ENCODE peak calls at places on chromosomes 5 and 9, in ten cellular contexts. I is A549, U is heart left ventricle, H is HCT116, D is stomach, M is spleen, O is right lobe of liver, G is sigmoid colon, E is IMR-90, Q is body of pancreas. V is an unnamed sample. For H3K9me3, the result is how much of the 10 kb centered on the place peaks cover.

GRCh38 chr9:127905788-127906191 is 6.4 kb upstream of the ST6GALNAC6 start:
- DNase-seq in I (no peak), U (no peak), H (no peak), D (no peak), M (peak), O (no peak), G (no peak), E (no peak), Q (no peak), V (no peak)

GRCh38 chr5:113115956-113116355 is 139.4 kb downstream of the DCP2 start:
- DNase-seq in I (no peak), U (no peak), H (no peak), D (no peak), M (no peak), O (no peak), G (no peak), E (no peak), Q (no peak), V (no peak)

GRCh38 chr5:81908771-81909170 is 63.1 kb upstream of the ATG10 start:
- DNase-seq in I (no peak), U (no peak), H (no peak), D (no peak), M (no peak), O (no peak), G (no peak), E (no peak), Q (no peak), V (no peak)

GRCh38 chr9:133968428-133968827 is 23.7 kb downstream of the VAV2 start:
- DNase-seq in I (no peak), U (no peak), H (no peak), D (no peak), M (peak), O (peak), G (no peak), E (no peak), Q (no peak), V (no peak)

GRCh38 chr5:53478411-53479044 is 1.9 kb upstream of the FST start:
- DNase-seq in I (peak), U (peak), H (peak), D (peak), M (peak), O (peak), G (no peak), E (peak), Q (peak), V (peak)

GRCh38 chr9:131484051-131484445 is 18.7 kb upstream of the POMT1 start:
- DNase-seq in I (no peak), U (no peak), H (no peak), D (no peak), M (peak), O (no peak), G (no peak), E (no peak), Q (no peak), V (no peak)

GRCh38 chr5:121918238-121918637 is 43.5 kb upstream of the SRFBP1 start:
- DNase-seq in I (no peak), U (no peak), H (no peak), D (no peak), M (no peak), O (no peak), G (no peak), E (no peak), Q (no peak), V (no peak)

GRCh38 chr5:1570975-1571374 is 47.2 kb upstream of the LPCAT1 start:
- DNase-seq in I (no peak), U (no peak), H (no peak), D (no peak), M (no peak), O (no peak), G (no peak), E (no peak), Q (no peak), V (no peak)

GRCh38 chr5:142621227-142621626 is 64.7 kb downstream of the FGF1 start:
- DNase-seq in I (no peak), U (no peak), H (no peak), D (no peak), M (no peak), O (no peak), G (no peak), E (peak), Q (no peak), V (no peak)

GRCh38 chr5:126477281-126477680 is 54.1 kb downstream of the GRAMD2B start:
- DNase-seq in I (no peak), U (no peak), H (no peak), D (no peak), M (no peak), O (no peak), G (no peak), E (peak), Q (no peak), V (no peak)

GRCh38 chr9:83708515-83709158 is 879 bp upstream of the UBQLN1 start:
- DNase-seq in I (peak), U (peak), H (peak), D (peak), M (peak), O (peak), G (peak), E (peak), Q (peak), V (peak)

GRCh38 chr5:65198777-65199120 is 283.0 kb downstream of the ADAMTS6 start:
- DNase-seq in I (peak), U (no peak), H (no peak), D (no peak), M (no peak), O (no peak), G (no peak), E (peak), Q (no peak), V (no peak)
- TF ChIP-seq POLR2A in I (no peak), U (no peak), H (no peak), D (no peak), M (no peak), O (no peak), G (no peak), E (no peak), Q (no peak), V (no peak)

DNA sequence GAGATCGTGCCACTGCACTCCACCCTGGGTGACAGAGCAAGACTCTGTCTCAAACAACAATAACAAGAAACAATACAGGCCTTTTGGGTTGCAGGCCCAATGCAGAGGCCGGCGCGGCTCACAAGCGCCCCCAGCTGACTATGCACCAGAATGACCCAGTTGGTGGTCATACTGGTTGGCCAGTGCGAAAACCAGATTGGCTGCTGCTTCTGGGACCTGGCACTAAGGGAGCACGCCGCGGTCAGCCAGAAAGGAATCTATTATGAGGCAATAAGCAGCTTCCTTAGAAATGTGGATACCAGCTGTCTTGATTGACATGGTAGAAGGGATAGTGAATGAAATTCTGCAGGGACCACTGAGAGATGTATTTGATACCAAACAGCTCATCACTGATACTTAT is 35.0 kb downstream of the RANBP17 start:
- DNase-seq in I (no peak), U (no peak), H (no peak), D (peak), M (peak), O (no peak), G (no peak), E (peak), Q (peak), V (no peak)
- TF ChIP-seq CTCF in I (no peak), U (peak), H (peak), D (no peak), M (no peak), O (peak), G (no peak), E (peak), Q (peak), V (no peak)

GRCh38 chr5:180271205-180271604 is 20.7 kb downstream of the MAPK9 start:
- DNase-seq in I (no peak), U (no peak), H (no peak), D (no peak), M (no peak), O (no peak), G (no peak), E (no peak), Q (no peak), V (no peak)

DNA sequence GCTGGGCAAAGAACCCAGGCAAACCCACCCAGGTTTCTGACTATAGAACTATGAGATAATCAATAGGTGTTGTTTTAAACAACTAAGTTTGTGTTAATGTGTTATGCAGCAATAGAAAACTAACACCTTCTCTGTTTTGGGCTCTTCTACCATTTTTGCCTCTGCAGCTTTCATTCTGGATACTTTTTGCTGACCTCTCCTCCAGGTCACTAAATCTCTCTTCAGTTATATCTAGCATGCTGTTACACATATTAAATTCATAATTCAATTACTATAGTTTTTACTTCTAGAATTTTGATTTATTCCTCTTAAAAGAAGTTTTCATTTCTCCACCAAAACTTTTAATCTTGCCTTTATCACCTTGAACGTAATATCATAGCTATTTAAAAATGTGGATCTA is 17.2 kb downstream of the MAPK9 start:
- DNase-seq in I (no peak), U (no peak), H (no peak), D (no peak), M (no peak), O (no peak), G (no peak), E (no peak), Q (no peak), V (no peak)
- H3K9me3 ChIP-seq in I (half or more), U (half or more), H (under half), D (half or more), M (half or more), O (under half), G (under half), E (under half), Q (under half), V (under half)

GRCh38 chr5:87268126-87268969 is 665 bp downstream of the RASA1 start:
- DNase-seq in I (peak), U (peak), H (peak), D (peak), M (peak), O (peak), G (peak), E (peak), Q (peak), V (peak)
- TF ChIP-seq POLR2A in I (peak), U (no peak), H (no peak), D (no peak), M (no peak), O (no peak), G (no peak), E (no peak), Q (no peak), V (no peak)

GRCh38 chr9:106962105-106962504 is 99.1 kb downstream of the ZNF462 start:
- DNase-seq in I (no peak), U (no peak), H (no peak), D (no peak), M (no peak), O (no peak), G (no peak), E (no peak), Q (no peak), V (no peak)
- TF ChIP-seq CTCF in I (no peak), U (no peak), H (no peak), D (no peak), M (no peak), O (no peak), G (no peak), E (no peak), Q (no peak), V (no peak)

GRCh38 chr9:65400886-65401285 is 115.9 kb upstream of the FOXD4L5 start:
- DNase-seq in I (no peak), U (no peak), H (no peak), D (no peak), M (no peak), O (peak), G (peak), E (no peak), Q (no peak), V (no peak)

GRCh38 chr9:65404232-65405006 is 119.4 kb upstream of the FOXD4L5 start:
- DNase-seq in I (no peak), U (no peak), H (no peak), D (no peak), M (peak), O (no peak), G (peak), E (no peak), Q (no peak), V (no peak)

GRCh38 chr9:65409471-65409980 is 124.5 kb upstream of the FOXD4L5 start:
- DNase-seq in I (no peak), U (no peak), H (no peak), D (no peak), M (peak), O (no peak), G (no peak), E (no peak), Q (no peak), V (no peak)

GRCh38 chr9:65405253-65405652 is 120.2 kb upstream of the FOXD4L5 start:
- DNase-seq in I (no peak), U (no peak), H (no peak), D (no peak), M (peak), O (no peak), G (no peak), E (no peak), Q (no peak), V (no peak)

DNA sequence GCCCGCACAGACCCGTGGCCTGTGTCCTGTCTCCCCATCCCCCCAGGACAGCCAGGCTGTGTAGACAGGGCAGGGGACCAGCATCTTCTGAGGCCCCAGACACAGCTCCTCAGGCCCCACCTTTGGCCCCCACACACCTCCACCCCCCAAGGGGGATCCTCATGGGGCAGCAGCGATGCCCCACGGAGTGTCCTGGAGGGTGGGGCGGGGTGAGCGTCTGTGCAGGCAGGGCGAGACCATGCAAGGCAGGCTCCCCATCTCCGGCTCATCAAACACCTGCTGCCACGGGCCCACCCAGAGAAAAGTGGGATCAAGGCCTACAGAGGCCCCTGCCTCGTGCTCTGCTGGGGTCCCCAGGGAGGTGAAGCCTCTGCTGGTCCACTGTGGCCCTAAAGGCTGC is 118.7 kb upstream of the FOXD4L5 start:
- DNase-seq in I (no peak), U (no peak), H (no peak), D (no peak), M (peak), O (no peak), G (peak), E (no peak), Q (no peak), V (no peak)
- H3K9me3 ChIP-seq in I (under half), U (under half), H (under half), D (half or more), M (half or more), O (under half), G (under half), E (under half), Q (under half), V (under half)

GRCh38 chr5:154940772-154941620 is at the start of gene MRPL22:
- DNase-seq in I (peak), U (peak), H (peak), D (peak), M (peak), O (peak), G (peak), E (peak), Q (peak), V (peak)
- TF ChIP-seq POLR2A in I (peak), U (peak), H (peak), D (no peak), M (no peak), O (peak), G (peak), E (peak), Q (peak), V (no peak)

DNA sequence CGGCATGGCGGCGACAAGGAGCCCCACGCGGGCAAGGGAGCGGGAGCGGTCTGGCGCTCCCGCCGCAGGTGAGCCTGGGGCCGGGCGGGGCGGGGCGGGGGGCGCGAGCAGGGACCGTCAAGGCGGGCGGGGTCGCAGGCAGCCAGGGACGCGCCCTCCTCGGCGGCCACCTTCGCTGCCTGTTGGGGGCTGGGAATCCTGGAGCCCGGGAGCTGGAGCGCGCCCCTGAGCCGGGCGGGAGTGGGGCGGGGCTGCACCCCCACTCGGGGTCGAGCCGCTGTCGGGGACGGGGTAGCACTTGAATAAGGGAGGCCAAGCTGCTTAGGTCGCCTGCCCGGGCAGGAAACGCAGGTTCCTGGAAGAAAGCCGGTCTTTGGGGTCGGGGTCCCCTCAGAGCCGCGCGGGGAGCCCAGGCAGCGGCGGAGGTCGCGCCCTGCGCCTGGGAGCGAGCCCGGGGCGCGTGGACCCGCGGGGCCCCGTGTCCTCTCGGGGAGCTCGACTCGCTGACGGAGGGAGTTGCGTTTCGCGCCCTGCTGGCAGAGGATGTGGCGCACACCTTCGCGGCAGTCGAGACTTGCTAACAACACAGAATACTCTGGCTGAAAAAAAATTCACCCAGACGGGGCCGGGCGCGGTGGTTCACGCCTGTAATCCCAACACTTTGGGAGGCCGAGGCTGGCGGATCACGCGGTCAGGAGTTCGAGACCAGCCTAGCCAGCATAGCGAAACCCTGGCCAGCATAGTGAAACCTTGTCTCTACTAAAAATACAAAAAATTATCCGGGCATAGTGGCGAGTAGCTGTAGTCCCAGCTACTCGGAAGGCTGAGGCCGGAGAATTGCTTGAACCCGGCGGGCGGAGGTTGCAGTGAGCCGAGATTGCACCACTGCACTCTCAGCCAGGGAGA is 552 bp downstream of the OTULINL start:
- DNase-seq in I (peak), U (peak), H (peak), D (peak), M (peak), O (peak), G (peak), E (no peak), Q (peak), V (peak)
- TF ChIP-seq CTCF in I (no peak), U (no peak), H (peak), D (peak), M (peak), O (peak), G (no peak), E (no peak), Q (peak), V (no peak)

V was measured in uterus.